ENCODE peak calls at places on chromosome X, in six cellular contexts. S is SJSA1, A is tibial nerve, R is heart right ventricle, H is aorta, N is mucosa of descending colon. E is an unnamed sample.
A peak's percentile ranks its signal among the peaks of the same experiment; 100 is the strongest.

GRCh38 chrX:2342878-2343277 is 157.9 kb downstream of the DHRSX start:
- DNase-seq in S (peak; percentile 84), A (no peak), R (no peak), H (no peak), N (no peak), E (no peak)

GRCh38 chrX:125507119-125507518 is 187.4 kb downstream of the TEX13C start:
- DNase-seq in S (no peak), A (no peak), R (no peak), H (no peak), N (no peak), E (no peak)

GRCh38 chrX:154542723-154543424 is 3.8 kb downstream of the G6PD start:
- DNase-seq in S (no peak), A (no peak), R (no peak), H (peak; percentile 55), N (no peak), E (no peak)

GRCh38 chrX:118655561-118656246 is 71.7 kb upstream of the IL13RA1 start:
- DNase-seq in S (peak; percentile 5), A (no peak), R (no peak), H (no peak), N (no peak), E (no peak)

GRCh38 chrX:71144651-71145050 is at the start of gene NLGN3:
- DNase-seq in S (no peak), A (no peak), R (no peak), H (no peak), N (no peak), E (peak; percentile 59)

GRCh38 chrX:46686003-46686645 is 72.8 kb downstream of the SLC9A7 start:
- DNase-seq in S (peak; percentile 18), A (peak; percentile 34), R (peak; percentile 17), H (no peak), N (no peak), E (no peak)

GRCh38 chrX:95754411-95754810 is 930.2 kb upstream of the DIAPH2 start:
- DNase-seq in S (no peak), A (no peak), R (no peak), H (no peak), N (no peak), E (no peak)

GRCh38 chrX:11481035-11481434 is 184.7 kb downstream of the ARHGAP6 start:
- DNase-seq in S (no peak), A (no peak), R (no peak), H (no peak), N (no peak), E (no peak)

GRCh38 chrX:130801901-130802300 is 101.1 kb downstream of the ENOX2 start:
- DNase-seq in S (no peak), A (no peak), R (no peak), H (no peak), N (no peak), E (no peak)

GRCh38 chrX:136147966-136148365 is 633 bp downstream of the FHL1 start:
- DNase-seq in S (no peak), A (no peak), R (peak; percentile 17), H (peak; percentile 58), N (peak; percentile 52), E (peak; percentile 61)

GRCh38 chrX:124127496-124127895 is 166.0 kb downstream of the STAG2 start:
- DNase-seq in S (no peak), A (no peak), R (no peak), H (no peak), N (no peak), E (no peak)

GRCh38 chrX:23554304-23554703 is 113.0 kb upstream of the PRDX4 start:
- DNase-seq in S (peak; percentile 2), A (peak; percentile 19), R (no peak), H (no peak), N (no peak), E (no peak)

GRCh38 chrX:97389761-97390192 is 506.1 kb downstream of the RPA4 start:
- DNase-seq in S (peak; percentile 16), A (no peak), R (no peak), H (no peak), N (no peak), E (no peak)

GRCh38 chrX:77937291-77937690 is 26.8 kb downstream of the ATP7A start:
- DNase-seq in S (peak; percentile 31), A (no peak), R (no peak), H (no peak), N (no peak), E (no peak)

GRCh38 chrX:42176790-42177189 is 253.4 kb upstream of the CASK start:
- DNase-seq in S (no peak), A (no peak), R (no peak), H (no peak), N (no peak), E (no peak)

GRCh38 chrX:129726307-129727111 is 12.3 kb upstream of the XPNPEP2 start:
- DNase-seq in S (peak; percentile 51), A (peak; percentile 69), R (peak; percentile 64), H (peak; percentile 70), N (no peak), E (peak; percentile 58)

GRCh38 chrX:136423724-136424123 is 64.0 kb upstream of the BRS3 start:
- DNase-seq in S (no peak), A (no peak), R (no peak), H (no peak), N (no peak), E (no peak)

GRCh38 chrX:17579021-17579420 is 158.3 kb upstream of the SCML1 start:
- DNase-seq in S (no peak), A (no peak), R (no peak), H (no peak), N (no peak), E (no peak)

GRCh38 chrX:36963069-36963808 is 44.9 kb upstream of the FAM47C start:
- DNase-seq in S (no peak), A (no peak), R (no peak), H (no peak), N (peak; percentile 26), E (no peak)

GRCh38 chrX:37959212-37960021 is 46.9 kb upstream of the SYTL5 start:
- DNase-seq in S (no peak), A (no peak), R (no peak), H (no peak), N (no peak), E (no peak)

GRCh38 chrX:105226499-105226898 is 6.0 kb upstream of the TEX13A start:
- DNase-seq in S (no peak), A (no peak), R (no peak), H (no peak), N (no peak), E (no peak)

GRCh38 chrX:16750136-16750535 is 30.7 kb downstream of the SYAP1 start:
- DNase-seq in S (no peak), A (no peak), R (no peak), H (no peak), N (no peak), E (no peak)

GRCh38 chrX:95056901-95057300 is 1382.9 kb downstream of the FAM133A start:
- DNase-seq in S (no peak), A (no peak), R (no peak), H (no peak), N (no peak), E (no peak)

GRCh38 chrX:152220612-152221011 is 82.2 kb upstream of the MAGEA10 start:
- DNase-seq in S (no peak), A (no peak), R (no peak), H (no peak), N (no peak), E (no peak)

GRCh38 chrX:16005899-16006298 is 117.5 kb upstream of the GRPR start:
- DNase-seq in S (no peak), A (no peak), R (no peak), H (no peak), N (no peak), E (no peak)

GRCh38 chrX:118652717-118653116 is 74.7 kb upstream of the IL13RA1 start:
- DNase-seq in S (no peak), A (no peak), R (no peak), H (no peak), N (no peak), E (peak; percentile 14)

GRCh38 chrX:12370444-12371089 is 232.3 kb downstream of the FRMPD4 start:
- DNase-seq in S (no peak), A (no peak), R (peak; percentile 33), H (no peak), N (no peak), E (no peak)

GRCh38 chrX:20499763-20500162 is 233.1 kb upstream of the RPS6KA3 start:
- DNase-seq in S (no peak), A (no peak), R (no peak), H (no peak), N (no peak), E (no peak)

GRCh38 chrX:137427061-137427778 is 138.7 kb upstream of the ZIC3 start:
- DNase-seq in S (no peak), A (no peak), R (no peak), H (no peak), N (no peak), E (no peak)

GRCh38 chrX:130086414-130087207 is 23.7 kb downstream of the ELF4 start:
- DNase-seq in S (peak; percentile 21), A (no peak), R (no peak), H (no peak), N (peak; percentile 80), E (no peak)

GRCh38 chrX:40644821-40645358 is 2.5 kb downstream of the CXorf38 start:
- DNase-seq in S (peak; percentile 75), A (peak; percentile 60), R (peak; percentile 67), H (peak; percentile 71), N (peak; percentile 80), E (peak; percentile 69)
- H3K4me3 ChIP-seq in S (peak overlapping the region; percentile 34), A (peak overlapping the region; percentile 46), R (peak overlapping the region; percentile 18), H (no peak overlapping the region), N (no peak overlapping the region), E (peak overlapping the region; percentile 69)

DNA sequence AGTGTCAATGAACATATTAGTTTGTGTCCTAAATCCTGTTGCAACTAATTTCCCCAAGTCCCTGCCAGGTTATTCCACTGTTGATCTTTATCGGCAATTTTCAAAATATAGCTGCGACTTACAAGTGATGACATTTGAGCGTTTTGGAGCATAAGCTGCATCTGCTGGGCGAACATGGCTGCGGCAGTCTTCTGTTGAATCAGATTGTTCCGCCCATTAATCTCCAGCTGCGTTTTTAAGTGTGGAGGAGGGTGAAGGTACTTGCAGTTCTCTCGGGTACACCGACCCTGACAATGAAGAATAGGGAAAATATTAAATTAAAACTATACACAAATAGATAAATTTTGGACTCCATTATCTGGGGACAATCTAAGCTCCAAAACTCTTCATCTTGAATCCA is 82.7 kb downstream of the MBNL3 start:
- DNase-seq in S (no peak), A (no peak), R (no peak), H (no peak), N (no peak), E (no peak)
- H3K4me3 ChIP-seq in S (no peak overlapping the region), A (no peak overlapping the region), R (no peak overlapping the region), H (no peak overlapping the region), N (no peak overlapping the region), E (no peak overlapping the region)

DNA sequence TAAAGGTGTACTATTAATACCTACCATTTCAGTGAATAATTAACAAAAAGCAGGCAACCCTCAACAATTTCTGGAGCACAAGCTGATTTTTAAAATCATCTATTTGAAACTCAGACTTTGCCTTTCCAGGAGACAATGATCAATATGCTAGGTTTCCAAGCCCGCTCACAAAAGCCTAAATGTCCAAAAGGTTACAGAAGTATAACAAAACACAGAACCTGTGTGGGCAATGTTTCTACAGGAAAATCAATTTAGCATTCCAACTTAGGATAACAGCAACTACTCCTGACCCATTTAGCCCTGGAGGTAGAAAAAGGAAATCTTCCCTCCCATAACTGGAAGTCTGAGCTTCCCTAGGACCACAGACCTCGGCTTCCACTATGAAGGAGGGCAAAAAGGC is 3.9 kb downstream of the TAB3 start:
- DNase-seq in S (no peak), A (no peak), R (no peak), H (no peak), N (no peak), E (no peak)
- H3K4me3 ChIP-seq in S (no peak overlapping the region), A (no peak overlapping the region), R (no peak overlapping the region), H (no peak overlapping the region), N (no peak overlapping the region), E (no peak overlapping the region)

GRCh38 chrX:78979789-78980464 is 34.7 kb downstream of the P2RY10 start:
- DNase-seq in S (peak; percentile 2), A (no peak), R (no peak), H (no peak), N (no peak), E (no peak)
- H3K4me3 ChIP-seq in S (no peak overlapping the region), A (no peak overlapping the region), R (no peak overlapping the region), H (no peak overlapping the region), N (no peak overlapping the region), E (no peak overlapping the region)

E was measured in right cardiac atrium.